ENCODE peak calls at places on chromosomes 6 and 20, in six cellular contexts. X is AG09319, G is Calu3, J is tibial artery, C is GM13976, M is GM12865. A is an unnamed sample.

GRCh38 chr20:2365091-2365490 is 15.6 kb upstream of the TGM6 start:
- DNase-seq in J (no peak), X (no peak), C (no peak), G (no peak), M (no peak), A (no peak)

GRCh38 chr20:32071395-32072167 is 19.5 kb downstream of the HCK start:
- DNase-seq in M (no peak), J (no peak), G (no peak), C (no peak), X (no peak), A (no peak)

GRCh38 chr6:128118401-128118800 is 217.5 kb upstream of the THEMIS start:
- DNase-seq in J (no peak), M (no peak), X (peak; percentile 77), G (no peak), C (no peak), A (no peak)

GRCh38 chr6:147262943-147263342 is 58.7 kb downstream of the STXBP5 start:
- DNase-seq in J (no peak), X (no peak), M (no peak), G (no peak), C (no peak), A (no peak)

GRCh38 chr20:14951707-14952106 is 614.3 kb upstream of the FLRT3 start:
- DNase-seq in M (no peak), J (no peak), C (no peak), G (no peak), X (peak; percentile 56), A (no peak)

GRCh38 chr6:7238900-7239589 is 74.0 kb downstream of the SSR1 start:
- DNase-seq in M (peak; percentile 86), G (peak; percentile 86), X (no peak), J (peak; percentile 90), C (peak; percentile 75), A (peak; percentile 93)

GRCh38 chr6:36352477-36353157 is 15.9 kb upstream of the BNIP5 start:
- DNase-seq in C (no peak), M (no peak), X (no peak), J (no peak), G (no peak), A (no peak)

GRCh38 chr6:36019167-36019566 is 5.3 kb downstream of the SLC26A8 start:
- DNase-seq in G (no peak), M (no peak), J (no peak), C (no peak), X (no peak), A (no peak)

GRCh38 chr6:35140991-35141720 is at the start of gene TCP11:
- DNase-seq in J (peak; percentile 70), C (peak; percentile 49), G (no peak), M (peak; percentile 49), X (no peak), A (peak; percentile 56)

GRCh38 chr20:44664127-44664526 is 12.6 kb upstream of the ADA start:
- DNase-seq in X (no peak), J (no peak), M (no peak), C (no peak), G (no peak), A (no peak)

GRCh38 chr6:48568856-48569255 is 457.9 kb upstream of the PTCHD4 start:
- DNase-seq in G (no peak), X (no peak), C (no peak), J (no peak), M (peak; percentile 16), A (no peak)

GRCh38 chr6:1316482-1317220 is 4.8 kb downstream of the FOXQ1 start:
- DNase-seq in M (no peak), X (no peak), G (peak; percentile 51), C (peak; percentile 40), J (no peak), A (peak; percentile 9)

GRCh38 chr6:89242574-89243330 is 25.6 kb upstream of the GABRR1 start:
- DNase-seq in J (no peak), X (peak; percentile 15), G (peak; percentile 21), M (peak; percentile 47), C (peak; percentile 34), A (no peak)

GRCh38 chr20:44533928-44534327 is 12.1 kb upstream of the SERINC3 start:
- DNase-seq in X (no peak), G (no peak), J (no peak), C (no peak), M (no peak), A (no peak)

GRCh38 chr20:61733891-61734732 is 331.6 kb downstream of the TAF4 start:
- DNase-seq in X (no peak), G (no peak), J (no peak), C (no peak), M (no peak), A (no peak)

GRCh38 chr6:139364982-139365379 is 9.5 kb downstream of the CITED2 start:
- DNase-seq in X (no peak), J (no peak), C (no peak), G (no peak), M (no peak), A (no peak)

GRCh38 chr20:45098096-45098773 is 2.7 kb downstream of the KCNS1 start:
- DNase-seq in M (peak; percentile 18), J (no peak), G (no peak), C (no peak), X (no peak), A (peak; percentile 26)

GRCh38 chr20:2795451-2795850 is 5.0 kb downstream of the CPXM1 start:
- DNase-seq in M (no peak), C (no peak), G (no peak), J (no peak), X (no peak), A (no peak)

GRCh38 chr20:35954907-35955251 is 577 bp upstream of the SCAND1 start:
- DNase-seq in G (no peak), J (no peak), M (peak; percentile 55), X (no peak), C (no peak), A (peak; percentile 70)

GRCh38 chr20:40333591-40333990 is 355.4 kb downstream of the MAFB start:
- DNase-seq in C (no peak), G (no peak), J (no peak), X (no peak), M (no peak), A (no peak)

GRCh38 chr6:2028457-2029038 is 216.9 kb downstream of the GMDS start:
- DNase-seq in G (no peak), C (peak; percentile 19), J (no peak), M (peak; percentile 37), X (no peak), A (no peak)

GRCh38 chr6:155147958-155148663 is 115.7 kb upstream of the CLDN20 start:
- DNase-seq in M (no peak), X (no peak), J (no peak), G (no peak), C (no peak), A (peak; percentile 27)

GRCh38 chr6:50831216-50831615 is 12.5 kb downstream of the TFAP2B start:
- DNase-seq in C (no peak), X (no peak), J (no peak), M (no peak), G (no peak), A (no peak)

GRCh38 chr6:36642913-36643817 is 35.3 kb upstream of the CDKN1A start:
- DNase-seq in X (peak; percentile 69), G (peak; percentile 37), C (no peak), J (peak; percentile 95), M (no peak), A (no peak)

GRCh38 chr6:160013987-160014868 is 45.3 kb downstream of the IGF2R start:
- DNase-seq in C (no peak), G (no peak), M (no peak), J (no peak), X (no peak), A (peak; percentile 31)

GRCh38 chr6:33123732-33124524 is 48.1 kb downstream of the HLA-DPB1 start:
- DNase-seq in C (no peak), X (no peak), M (peak; percentile 53), J (no peak), G (peak; percentile 25), A (peak; percentile 57)

GRCh38 chr20:6838181-6838826 is 70.8 kb downstream of the BMP2 start:
- DNase-seq in J (no peak), X (no peak), C (no peak), M (peak; percentile 16), G (no peak), A (no peak)

GRCh38 chr6:20056350-20056992 is 155.8 kb downstream of the MBOAT1 start:
- DNase-seq in X (peak; percentile 5), C (peak; percentile 47), G (peak; percentile 43), M (peak; percentile 37), J (no peak), A (no peak)

GRCh38 chr6:46972521-46972920 is 50.8 kb upstream of the ADGRF5 start:
- DNase-seq in X (no peak), J (no peak), C (no peak), G (no peak), M (no peak), A (no peak)

GRCh38 chr6:147621280-147621679 is 112.8 kb downstream of the SAMD5 start:
- DNase-seq in M (no peak), G (no peak), C (no peak), J (no peak), X (peak; percentile 67), A (no peak)

GRCh38 chr20:61556116-61556515 is 304.1 kb downstream of the CDH4 start:
- DNase-seq in G (no peak), J (no peak), C (no peak), M (no peak), X (peak; percentile 20), A (no peak)

GRCh38 chr6:15248451-15249370 is 2.8 kb downstream of the JARID2 start:
- DNase-seq in J (peak; percentile 96), M (peak; percentile 96), X (peak; percentile 84), C (peak; percentile 94), G (peak; percentile 91), A (peak; percentile 97)
- TF ChIP-seq CTCF in J (peak; percentile 17), M (no peak), X (peak; percentile 37), C (no peak), G (peak; percentile 5), A (no peak)

GRCh38 chr6:25137497-25137896 is 141.7 kb upstream of the CARMIL1 start:
- DNase-seq in M (peak; percentile 48), J (no peak), C (no peak), G (no peak), X (no peak), A (peak; percentile 16)

GRCh38 chr6:25136879-25137278 is 142.3 kb upstream of the CARMIL1 start:
- DNase-seq in G (no peak), J (no peak), M (peak; percentile 9), C (no peak), X (no peak), A (peak; percentile 24)

GRCh38 chr6:25142506-25142905 is 136.7 kb upstream of the CARMIL1 start:
- DNase-seq in C (no peak), G (no peak), J (no peak), X (no peak), M (no peak), A (no peak)

GRCh38 chr6:25138697-25139051 is 140.5 kb upstream of the CARMIL1 start:
- DNase-seq in M (peak; percentile 53), J (no peak), G (no peak), C (peak; percentile 42), X (peak; percentile 49), A (no peak)

GRCh38 chr6:25138024-25138696 is 141.0 kb upstream of the CARMIL1 start:
- DNase-seq in G (peak; percentile 72), C (peak; percentile 65), M (peak; percentile 91), X (peak; percentile 51), J (peak; percentile 80), A (peak; percentile 82)
- TF ChIP-seq CTCF in G (no peak), C (no peak), M (no peak), X (peak; percentile 45), J (peak; percentile 8), A (peak; percentile 21)

GRCh38 chr6:17816921-17817611 is 110.3 kb upstream of the NUP153 start:
- DNase-seq in X (no peak), M (no peak), C (no peak), G (no peak), J (no peak), A (no peak)
- TF ChIP-seq CTCF in X (peak; percentile 6), M (no peak), C (no peak), G (no peak), J (no peak), A (no peak)

GRCh38 chr20:38338849-38339520 is 7.3 kb upstream of the LBP start:
- DNase-seq in M (no peak), C (no peak), G (peak; percentile 57), X (no peak), J (no peak), A (no peak)
- TF ChIP-seq CTCF in M (no peak), C (no peak), G (peak; percentile 44), X (no peak), J (no peak), A (no peak)